ENCODE peak calls at places on chromosomes 5 and 9, in four cellular contexts. V is K562, J is HepG2, M is GM12878. W is an unnamed sample. For H3K79me2, the result is how much of the 10 kb centered on the place peaks cover.

GRCh38 chr9:4301971-4302427 is 2.1 kb upstream of the GLIS3 start:
- DNase-seq in V (no peak), M (no peak), J (no peak), W (peak)

GRCh38 chr5:1185038-1185651 is 16.2 kb upstream of the SLC6A19 start:
- DNase-seq in V (no peak), J (no peak), M (no peak), W (no peak)

GRCh38 chr5:159525117-159525516 is 194.8 kb upstream of the IL12B start:
- DNase-seq in M (no peak), J (no peak), V (no peak), W (no peak)

GRCh38 chr5:37071901-37072581 is 177.1 kb downstream of the CPLANE1 start:
- DNase-seq in V (no peak), J (peak), M (no peak), W (peak)

GRCh38 chr5:143066556-143067281 is 296.5 kb downstream of the ARHGAP26 start:
- DNase-seq in J (no peak), V (no peak), M (peak), W (no peak)

GRCh38 chr5:139177809-139178581 is 20.2 kb downstream of the SIL1 start:
- DNase-seq in M (peak), V (no peak), J (no peak), W (no peak)

GRCh38 chr9:6646028-6646636 is 603 bp upstream of the GLDC start:
- DNase-seq in M (no peak), J (peak), V (no peak), W (no peak)

GRCh38 chr9:16171851-16172250 is 619.0 kb downstream of the CCDC171 start:
- DNase-seq in M (no peak), V (no peak), J (no peak), W (no peak)

GRCh38 chr5:118733394-118733793 is 255.0 kb downstream of the DTWD2 start:
- DNase-seq in M (no peak), J (no peak), V (no peak), W (no peak)

GRCh38 chr5:160931283-160931682 is 79.3 kb upstream of the ATP10B start:
- DNase-seq in M (no peak), J (no peak), V (no peak), W (no peak)

GRCh38 chr5:74540582-74540981 is 99.9 kb downstream of the ENC1 start:
- DNase-seq in M (no peak), V (no peak), J (no peak), W (no peak)

GRCh38 chr5:157516626-157517325 is 56.8 kb downstream of the NIPAL4 start:
- DNase-seq in J (no peak), V (no peak), M (no peak), W (no peak)

GRCh38 chr9:116959775-116960174 is 272.7 kb downstream of the TRIM32 start:
- DNase-seq in M (no peak), V (no peak), J (no peak), W (no peak)

GRCh38 chr5:66722653-66723052 is 126.5 kb downstream of the MAST4 start:
- DNase-seq in V (no peak), J (no peak), M (no peak), W (no peak)

GRCh38 chr5:116557669-116558271 is 16.9 kb downstream of the SEMA6A start:
- DNase-seq in M (no peak), V (peak), J (peak), W (peak)

GRCh38 chr5:139808481-139809330 is 13.1 kb downstream of the PSD2 start:
- DNase-seq in J (no peak), V (peak), M (no peak), W (peak)

GRCh38 chr5:159450417-159450816 is 120.1 kb upstream of the IL12B start:
- DNase-seq in M (no peak), J (no peak), V (no peak), W (no peak)

GRCh38 chr5:150204588-150204960 is 14.7 kb downstream of the SLC6A7 start:
- DNase-seq in V (no peak), J (no peak), M (no peak), W (no peak)

GRCh38 chr5:164597293-164597900 is 1092.0 kb downstream of the MAT2B start:
- DNase-seq in J (peak), M (no peak), V (peak), W (no peak)

GRCh38 chr9:91164724-91165520 is 196.8 kb downstream of the AUH start:
- DNase-seq in V (peak), J (peak), M (no peak), W (peak)

GRCh38 chr5:59218424-59219045 is 635.7 kb downstream of the RAB3C start:
- DNase-seq in M (no peak), J (peak), V (no peak), W (peak)

GRCh38 chr5:59174248-59174844 is 591.5 kb downstream of the RAB3C start:
- DNase-seq in M (no peak), J (peak), V (peak), W (peak)

GRCh38 chr5:16271851-16272250 is 92.3 kb upstream of the MARCHF11 start:
- DNase-seq in V (no peak), M (no peak), J (peak), W (no peak)

GRCh38 chr5:174402224-174402812 is 322.1 kb upstream of the MSX2 start:
- DNase-seq in M (no peak), J (no peak), V (no peak), W (no peak)

GRCh38 chr5:155076379-155076778 is 62.8 kb downstream of the KIF4B start:
- DNase-seq in V (no peak), J (no peak), M (no peak), W (no peak)

DNA sequence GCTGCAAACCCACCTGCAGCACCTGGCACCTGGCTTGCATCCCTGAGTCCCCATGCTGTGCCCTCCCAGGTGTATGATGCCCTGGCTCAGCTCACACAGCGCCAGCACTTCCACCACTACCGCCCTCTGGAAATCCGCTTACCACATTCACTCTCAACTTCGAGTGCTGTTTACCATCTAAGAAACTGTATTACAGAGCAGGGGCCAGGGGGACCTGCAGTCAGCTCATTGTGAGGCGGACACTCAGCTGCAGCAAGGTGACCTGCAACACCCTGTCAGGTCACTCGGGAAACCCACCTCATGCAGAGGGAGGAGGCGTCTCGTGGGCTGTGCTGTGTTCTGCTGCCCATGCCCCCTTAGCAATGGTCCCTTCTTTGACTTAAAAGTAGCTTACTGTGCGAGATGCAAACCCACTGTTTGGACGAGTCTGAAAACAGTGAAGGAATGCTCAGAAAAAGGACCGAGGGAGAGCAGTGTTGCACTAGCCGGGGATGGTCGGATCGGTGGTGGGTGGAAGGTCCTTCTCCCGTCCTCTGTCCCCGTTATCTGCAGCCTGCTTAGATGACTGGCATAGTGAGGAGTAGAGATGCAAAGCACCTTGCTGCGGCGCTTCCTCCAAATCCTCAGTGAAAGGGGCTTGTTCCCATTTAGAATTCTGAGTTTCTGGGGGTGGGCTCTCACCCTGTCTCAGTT is 55.2 kb upstream of the CTSL start:
- DNase-seq in M (no peak), J (no peak), V (no peak), W (no peak)
- H3K79me2 ChIP-seq in M (under half), J (under half), V (under half), W (under half)

DNA sequence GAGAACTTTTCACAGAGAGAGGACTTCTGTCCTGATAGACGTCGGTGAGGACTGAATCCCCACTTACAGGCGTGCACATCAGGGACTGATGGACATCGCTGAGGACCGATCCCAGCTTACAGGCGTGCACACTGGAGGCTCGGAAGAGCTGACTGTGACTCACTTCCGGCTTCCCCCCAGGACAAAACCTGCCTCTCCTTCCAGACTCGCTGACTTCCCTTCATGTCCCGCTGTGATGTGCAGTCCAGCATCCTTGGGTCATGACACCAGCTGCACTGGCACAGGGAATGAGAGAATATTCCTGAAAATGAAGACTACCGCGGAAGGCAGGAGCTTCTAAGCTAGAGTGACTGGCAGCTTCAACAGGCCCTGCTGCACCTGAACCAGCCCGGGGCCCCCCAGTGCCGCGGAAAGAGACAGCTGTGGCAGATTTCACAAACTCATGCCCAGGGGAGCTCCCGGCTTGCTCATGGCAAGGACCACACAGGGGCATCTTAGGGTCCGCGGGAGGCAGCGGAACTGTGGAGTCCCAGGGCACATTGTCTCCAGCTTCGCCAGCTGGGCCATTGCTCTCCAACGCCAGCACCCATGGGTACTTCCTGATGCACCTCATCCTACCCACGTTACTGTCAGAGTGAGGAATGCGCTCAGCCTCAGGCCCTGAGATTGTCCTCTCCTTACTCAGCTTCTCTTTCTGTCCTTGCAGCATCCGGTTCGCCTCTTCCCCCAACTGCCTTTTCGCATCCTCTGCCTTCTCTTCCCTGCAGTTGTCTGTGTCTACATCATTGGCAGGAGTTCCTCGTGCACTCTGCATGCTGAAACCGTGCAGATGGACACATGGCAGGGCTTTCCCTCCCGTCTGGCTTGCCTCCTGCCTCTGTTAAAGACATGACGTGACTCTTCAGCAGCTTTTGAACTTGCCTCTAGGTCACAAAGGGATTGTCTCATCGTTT is 29.5 kb downstream of the SURF6 start:
- DNase-seq in J (no peak), V (peak), M (no peak), W (no peak)
- H3K9ac ChIP-seq in J (no peak), V (no peak), M (no peak), W (no peak)

GRCh38 chr9:134585746-134586706 is 55.6 kb upstream of the COL5A1 start:
- DNase-seq in V (no peak), J (no peak), M (no peak), W (no peak)
- TF ChIP-seq MYC in V (no peak), J (no peak), M (no peak), W (no peak)

GRCh38 chr9:133419005-133419404 is 1.2 kb upstream of the REXO4 start:
- DNase-seq in J (no peak), M (no peak), V (peak), W (no peak)
- H3K79me2 ChIP-seq in J (under half), M (under half), V (under half), W (under half)

GRCh38 chr5:177493795-177494355 is 3.5 kb downstream of the PDLIM7 start:
- DNase-seq in J (no peak), V (no peak), M (no peak), W (no peak)
- H3K9ac ChIP-seq in J (no peak), V (peak), M (no peak), W (peak)

DNA sequence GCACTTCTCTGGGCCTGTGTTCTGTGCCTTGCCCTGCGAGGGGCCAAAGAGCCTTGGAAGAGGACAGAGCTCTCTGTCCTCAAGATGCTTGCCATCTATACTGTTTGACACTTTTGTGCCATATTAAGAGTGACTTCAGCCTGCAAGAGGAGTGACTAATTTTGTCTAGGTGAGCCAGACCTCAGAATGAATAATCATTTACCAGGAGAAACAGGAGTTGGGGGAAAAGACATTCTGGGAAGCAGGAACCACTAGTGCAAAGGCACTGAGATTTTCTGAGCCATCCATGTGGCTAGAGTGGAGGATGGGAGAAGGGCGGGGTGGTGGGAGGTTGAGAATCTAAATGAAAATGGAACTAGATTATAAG is 1.9 kb downstream of the GSN start:
- DNase-seq in V (no peak), M (no peak), J (no peak), W (no peak)
- TF ChIP-seq MYC in V (no peak), M (no peak), J (no peak), W (no peak)

DNA sequence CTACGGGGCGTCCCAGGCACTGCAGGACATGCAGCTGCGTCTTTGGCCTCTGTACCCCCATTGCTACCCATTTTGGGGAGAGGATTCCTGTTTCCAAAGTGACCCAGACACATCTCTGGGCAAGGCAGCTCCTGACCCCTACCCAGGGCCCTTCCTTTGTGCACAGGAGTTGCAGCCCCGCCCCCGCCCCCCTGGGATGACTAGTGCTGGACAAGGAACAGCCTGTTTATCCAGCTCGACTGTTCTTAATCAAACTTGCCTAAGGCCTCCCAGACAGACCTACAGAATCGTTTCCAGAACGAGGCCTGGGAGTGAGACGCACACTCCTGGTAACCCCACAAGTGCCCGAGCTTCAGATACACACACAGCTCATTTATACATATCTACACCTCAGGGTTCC is 13.2 kb downstream of the DIPK1B start:
- DNase-seq in V (no peak), M (no peak), J (no peak), W (peak)
- H3K79me2 ChIP-seq in V (half or more), M (under half), J (under half), W (half or more)

GRCh38 chr5:6788956-6789649 is 75.9 kb downstream of the TENT4A start:
- DNase-seq in M (no peak), J (no peak), V (peak), W (peak)
- H3K9ac ChIP-seq in M (no peak), J (no peak), V (no peak), W (no peak)

DNA sequence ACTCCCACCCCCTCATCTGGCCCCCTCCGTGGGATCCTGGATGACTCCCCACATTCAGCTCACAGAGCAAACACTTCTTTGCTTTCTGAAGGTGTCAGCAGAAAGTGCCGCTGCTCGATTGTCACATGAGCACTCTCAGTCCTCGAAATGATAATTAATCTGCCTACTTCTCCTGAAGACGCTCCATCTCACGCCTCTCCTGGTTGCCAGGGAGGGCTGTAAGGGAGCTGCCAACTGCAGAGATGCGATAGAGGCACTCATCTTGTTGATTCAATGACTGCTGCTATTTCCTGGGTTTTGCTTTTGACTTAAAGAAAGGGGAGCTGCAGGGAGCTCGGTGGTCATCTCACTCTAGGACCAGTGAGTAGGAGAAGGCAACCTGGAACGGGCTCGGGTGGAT is 206.5 kb downstream of the DAB2IP start:
- DNase-seq in J (no peak), V (no peak), M (no peak), W (no peak)
- TF ChIP-seq MYC in J (no peak), V (no peak), M (no peak), W (no peak)